ENCODE peak calls at places on chromosomes 4 and X, in ten cellular contexts. N is germinal center; O is activated T-cell treated with anti-CD3 and anti-CD28 coated beads, Interleukin-2, amount 50 U/mL, for 72 hours; L is stimulated activated CD4-positive, alpha-beta T cell treated with anti-CD3 and anti-CD28 coated beads, Interleukin-2, amount 100 ng/mL, for 48 hours; V is COR-L47; R is amniotic epithelial cell; T is EH; B is Kasumi-1; D is brain microvascular endothelial cell; M is kidney epithelial cell. P is an unnamed sample.

GRCh38 chr4:90185416-90185815 is 58.2 kb downstream of the CCSER1 start:
- DNase-seq in N (no peak), O (no peak), L (no peak), V (no peak), R (no peak), T (no peak), B (no peak), D (no peak), M (no peak), P (no peak)

GRCh38 chrX:118346258-118347094 is 570 bp downstream of the WDR44 start:
- DNase-seq in N (peak; percentile 42), O (peak; percentile 59), L (peak; percentile 24), V (peak; percentile 25), R (no peak), T (peak; percentile 29), B (peak; percentile 25), D (peak; percentile 9), M (no peak), P (peak; percentile 57)

GRCh38 chrX:115350696-115351408 is 61.3 kb downstream of the LUZP4 start:
- DNase-seq in N (no peak), O (no peak), L (no peak), V (no peak), R (no peak), T (peak; percentile 86), B (no peak), D (no peak), M (no peak), P (no peak)

GRCh38 chrX:19897087-19897486 is 9.7 kb upstream of the SH3KBP1 start:
- DNase-seq in N (no peak), O (no peak), L (no peak), V (no peak), R (no peak), T (no peak), B (peak; percentile 36), D (no peak), M (no peak), P (no peak)

GRCh38 chr4:76485450-76485849 is 50.4 kb downstream of the SHROOM3 start:
- DNase-seq in N (no peak), O (no peak), L (no peak), V (no peak), R (no peak), T (no peak), B (no peak), D (no peak), M (peak; percentile 0), P (peak; percentile 27)

GRCh38 chrX:23373129-23373804 is 38.6 kb downstream of the PTCHD1 start:
- DNase-seq in N (no peak), O (no peak), L (no peak), V (no peak), R (peak; percentile 14), T (peak; percentile 41), B (no peak), D (peak; percentile 62), M (peak; percentile 45), P (no peak)

GRCh38 chr4:48939785-48940184 is 33.2 kb upstream of the OCIAD2 start:
- DNase-seq in N (no peak), O (no peak), L (no peak), V (no peak), R (peak; percentile 84), T (peak; percentile 71), B (no peak), D (peak; percentile 69), M (peak; percentile 74), P (no peak)

GRCh38 chr4:158811704-158812103 is 42.9 kb downstream of the FNIP2 start:
- DNase-seq in N (peak; percentile 15), O (no peak), L (no peak), V (no peak), R (peak; percentile 13), T (peak; percentile 69), B (peak; percentile 94), D (peak; percentile 40), M (no peak), P (peak; percentile 50)

GRCh38 chrX:155086202-155086840 is 15.0 kb downstream of the BRCC3 start:
- DNase-seq in N (no peak), O (peak; percentile 49), L (peak; percentile 29), V (no peak), R (peak; percentile 26), T (peak; percentile 47), B (peak; percentile 3), D (no peak), M (no peak), P (peak; percentile 42)

GRCh38 chr4:122617597-122618593 is 3.0 kb downstream of the IL21 start:
- DNase-seq in N (no peak), O (no peak), L (no peak), V (no peak), R (peak; percentile 34), T (peak; percentile 6), B (no peak), D (no peak), M (no peak), P (no peak)

GRCh38 chr4:52659722-52660261 is 691 bp upstream of the USP46 start:
- DNase-seq in N (peak; percentile 21), O (peak; percentile 34), L (no peak), V (no peak), R (peak; percentile 27), T (peak; percentile 41), B (peak; percentile 69), D (peak; percentile 13), M (no peak), P (peak; percentile 48)

GRCh38 chr4:10083861-10084641 is 32.5 kb downstream of the WDR1 start:
- DNase-seq in N (no peak), O (no peak), L (no peak), V (no peak), R (no peak), T (no peak), B (no peak), D (no peak), M (no peak), P (peak; percentile 19)

GRCh38 chrX:35076061-35076460 is 133.5 kb downstream of the FAM47B start:
- DNase-seq in N (no peak), O (no peak), L (no peak), V (no peak), R (no peak), T (no peak), B (no peak), D (no peak), M (no peak), P (no peak)

GRCh38 chr4:37889849-37890500 is 909 bp upstream of the TBC1D1 start:
- DNase-seq in N (no peak), O (no peak), L (no peak), V (no peak), R (no peak), T (peak; percentile 9), B (no peak), D (no peak), M (no peak), P (peak; percentile 47)

GRCh38 chrX:116284383-116284782 is 113.8 kb downstream of the AGTR2 start:
- DNase-seq in N (no peak), O (no peak), L (no peak), V (no peak), R (no peak), T (no peak), B (no peak), D (no peak), M (no peak), P (no peak)

GRCh38 chr4:153115322-153116100 is 88.7 kb upstream of the TRIM2 start:
- DNase-seq in N (peak; percentile 69), O (peak; percentile 74), L (peak; percentile 65), V (no peak), R (peak; percentile 82), T (peak; percentile 88), B (peak; percentile 32), D (peak; percentile 66), M (peak; percentile 74), P (no peak)